ENCODE peak calls at places on chromosome 9, in seven cellular contexts. G, N, K, E, Y, A and C are unnamed samples.

GRCh38 chr9:70639853-70640814 is 225.7 kb upstream of the KLF9 start:
- DNase-seq in G (peak; percentile 36), N (peak; percentile 66), K (peak; percentile 22), E (no peak), Y (no peak), A (peak; percentile 89), C (no peak)

GRCh38 chr9:1303911-1304310 is 253.8 kb downstream of the DMRT2 start:
- DNase-seq in G (no peak), N (no peak), K (no peak), E (no peak), Y (no peak), A (no peak), C (no peak)

GRCh38 chr9:6086006-6086655 is 70.7 kb upstream of the RANBP6 start:
- DNase-seq in G (peak; percentile 60), N (no peak), K (no peak), E (no peak), Y (no peak), A (no peak), C (no peak)

GRCh38 chr9:109733690-109734089 is 46.3 kb upstream of the PALM2AKAP2 start:
- DNase-seq in G (no peak), N (peak; percentile 35), K (no peak), E (no peak), Y (no peak), A (peak; percentile 91), C (no peak)

GRCh38 chr9:87035868-87036267 is 88.6 kb upstream of the GAS1 start:
- DNase-seq in G (no peak), N (no peak), K (no peak), E (no peak), Y (no peak), A (no peak), C (no peak)

GRCh38 chr9:119184265-119184936 is 184.8 kb downstream of the BRINP1 start:
- DNase-seq in G (no peak), N (no peak), K (no peak), E (no peak), Y (no peak), A (no peak), C (no peak)

GRCh38 chr9:93304574-93305496 is 120.9 kb downstream of the WNK2 start:
- DNase-seq in G (peak; percentile 67), N (peak; percentile 43), K (no peak), E (no peak), Y (no peak), A (peak; percentile 75), C (no peak)

GRCh38 chr9:69579749-69580581 is 92.2 kb downstream of the APBA1 start:
- DNase-seq in G (no peak), N (peak; percentile 80), K (no peak), E (no peak), Y (no peak), A (no peak), C (no peak)

GRCh38 chr9:38388283-38389223 is 3.9 kb upstream of the ALDH1B1 start:
- DNase-seq in G (no peak), N (no peak), K (no peak), E (no peak), Y (no peak), A (peak; percentile 83), C (no peak)

GRCh38 chr9:33852216-33852826 is 35.4 kb downstream of the UBE2R2 start:
- DNase-seq in G (peak; percentile 74), N (peak; percentile 74), K (peak; percentile 43), E (peak; percentile 50), Y (no peak), A (peak; percentile 73), C (peak; percentile 20)

GRCh38 chr9:2613730-2614271 is 7.8 kb upstream of the VLDLR start:
- DNase-seq in G (no peak), N (no peak), K (no peak), E (no peak), Y (no peak), A (no peak), C (no peak)

GRCh38 chr9:22211588-22212360 is 202.7 kb upstream of the CDKN2B start:
- DNase-seq in G (no peak), N (no peak), K (peak; percentile 79), E (no peak), Y (no peak), A (peak; percentile 94), C (no peak)

GRCh38 chr9:89342948-89343347 is 24.6 kb downstream of the SECISBP2 start:
- DNase-seq in G (no peak), N (no peak), K (no peak), E (no peak), Y (no peak), A (no peak), C (no peak)

GRCh38 chr9:33748633-33749304 is 46.6 kb upstream of the PRSS3 start:
- DNase-seq in G (no peak), N (peak; percentile 42), K (no peak), E (peak; percentile 60), Y (no peak), A (no peak), C (no peak)

GRCh38 chr9:93255994-93256877 is 72.3 kb downstream of the WNK2 start:
- DNase-seq in G (no peak), N (no peak), K (no peak), E (no peak), Y (no peak), A (no peak), C (no peak)

GRCh38 chr9:86503281-86503680 is 149.1 kb upstream of the TUT7 start:
- DNase-seq in G (no peak), N (no peak), K (no peak), E (no peak), Y (no peak), A (no peak), C (no peak)

GRCh38 chr9:120365386-120365785 is 214.6 kb downstream of the CDK5RAP2 start:
- DNase-seq in G (no peak), N (no peak), K (no peak), E (no peak), Y (no peak), A (no peak), C (no peak)

GRCh38 chr9:91033802-91034201 is 232.2 kb downstream of the SYK start:
- DNase-seq in G (peak; percentile 74), N (peak; percentile 33), K (peak; percentile 4), E (peak; percentile 67), Y (no peak), A (no peak), C (no peak)

GRCh38 chr9:13524245-13524644 is 244.8 kb upstream of the MPDZ start:
- DNase-seq in G (no peak), N (no peak), K (no peak), E (no peak), Y (no peak), A (peak; percentile 6), C (no peak)

GRCh38 chr9:84002344-84002743 is 21.7 kb downstream of the RMI1 start:
- DNase-seq in G (no peak), N (peak; percentile 58), K (no peak), E (no peak), Y (no peak), A (peak; percentile 27), C (no peak)

GRCh38 chr9:96318921-96319560 is 17.1 kb upstream of the HSD17B3 start:
- DNase-seq in G (no peak), N (no peak), K (no peak), E (no peak), Y (no peak), A (no peak), C (no peak)

DNA sequence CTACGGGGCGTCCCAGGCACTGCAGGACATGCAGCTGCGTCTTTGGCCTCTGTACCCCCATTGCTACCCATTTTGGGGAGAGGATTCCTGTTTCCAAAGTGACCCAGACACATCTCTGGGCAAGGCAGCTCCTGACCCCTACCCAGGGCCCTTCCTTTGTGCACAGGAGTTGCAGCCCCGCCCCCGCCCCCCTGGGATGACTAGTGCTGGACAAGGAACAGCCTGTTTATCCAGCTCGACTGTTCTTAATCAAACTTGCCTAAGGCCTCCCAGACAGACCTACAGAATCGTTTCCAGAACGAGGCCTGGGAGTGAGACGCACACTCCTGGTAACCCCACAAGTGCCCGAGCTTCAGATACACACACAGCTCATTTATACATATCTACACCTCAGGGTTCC is 13.2 kb downstream of the DIPK1B start:
- DNase-seq in G (no peak), N (peak; percentile 49), K (no peak), E (no peak), Y (no peak), A (peak; percentile 83), C (no peak)
- H3K4me3 ChIP-seq in G (peak overlapping the region; percentile 100), N (no peak overlapping the region), K (peak overlapping the region; percentile 93), E (no peak overlapping the region), Y (no peak overlapping the region), A (peak overlapping the region; percentile 85), C (no peak overlapping the region)

GRCh38 chr9:81680506-81680905 is 8.8 kb downstream of the TLE1 start:
- DNase-seq in G (no peak), N (no peak), K (no peak), E (no peak), Y (no peak), A (no peak), C (no peak)
- H3K4me1 ChIP-seq in G (no peaks in the 10 kb centered on the region), N (peaks cover 7% of the 10 kb centered on the region), K (no peaks in the 10 kb centered on the region), E (peaks cover 6% of the 10 kb centered on the region), Y (peaks cover 6% of the 10 kb centered on the region), A (peaks cover 26% of the 10 kb centered on the region), C (no peaks in the 10 kb centered on the region)

GRCh38 chr9:135655317-135656003 is 7.6 kb upstream of the LCN9 start:
- DNase-seq in G (no peak), N (no peak), K (no peak), E (no peak), Y (no peak), A (no peak), C (no peak)
- H3K9me3 ChIP-seq in G (no peaks in the 10 kb centered on the region), N (no peaks in the 10 kb centered on the region), K (no peaks in the 10 kb centered on the region), E (no peaks in the 10 kb centered on the region), Y (no peaks in the 10 kb centered on the region), A (no peaks in the 10 kb centered on the region), C (no peaks in the 10 kb centered on the region)

DNA sequence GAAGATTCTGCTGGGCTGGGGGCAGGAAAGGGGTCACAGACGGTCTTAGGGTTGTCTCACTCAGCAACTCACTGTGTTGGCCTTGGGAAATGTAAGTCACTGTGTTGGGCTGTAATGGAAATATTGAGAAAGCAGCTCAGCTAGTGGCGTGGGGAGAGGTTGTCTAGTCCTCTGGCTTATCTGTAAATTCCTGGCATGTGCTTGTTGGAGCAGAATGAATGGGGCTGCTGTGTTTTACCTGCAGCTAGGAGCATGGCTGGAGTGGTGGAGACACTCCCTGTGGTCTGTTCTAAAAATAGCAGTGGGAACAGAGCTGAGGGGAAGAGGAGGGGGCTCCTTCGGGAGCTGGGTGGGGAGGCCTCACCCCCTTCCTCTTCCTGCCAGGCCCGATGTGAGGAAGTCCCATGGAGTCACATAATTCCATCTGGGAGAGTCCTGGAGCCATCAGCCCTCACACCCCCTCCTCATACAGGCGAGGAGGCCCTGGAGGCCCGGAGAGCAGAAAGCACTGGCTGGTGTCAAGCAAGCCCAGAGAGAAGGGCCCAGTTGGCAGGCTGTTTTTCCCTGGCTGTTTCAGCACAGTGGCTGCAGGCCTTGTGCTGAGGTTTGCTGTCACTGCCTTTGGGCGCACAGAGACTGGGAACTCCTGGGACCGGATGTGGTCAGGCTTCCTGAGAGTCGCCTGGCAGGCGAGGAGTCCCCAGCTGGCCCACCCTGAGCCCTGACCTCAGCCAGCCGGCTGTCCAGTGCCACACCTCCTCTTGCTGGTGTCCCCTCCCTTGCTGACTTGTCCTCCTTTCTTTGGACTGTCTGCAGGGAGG is 84.9 kb downstream of the RGS3 start:
- DNase-seq in G (peak; percentile 22), N (no peak), K (no peak), E (no peak), Y (peak; percentile 25), A (peak; percentile 43), C (no peak)
- H3K4me3 ChIP-seq in G (no peak overlapping the region), N (no peak overlapping the region), K (no peak overlapping the region), E (no peak overlapping the region), Y (no peak overlapping the region), A (no peak overlapping the region), C (no peak overlapping the region)

DNA sequence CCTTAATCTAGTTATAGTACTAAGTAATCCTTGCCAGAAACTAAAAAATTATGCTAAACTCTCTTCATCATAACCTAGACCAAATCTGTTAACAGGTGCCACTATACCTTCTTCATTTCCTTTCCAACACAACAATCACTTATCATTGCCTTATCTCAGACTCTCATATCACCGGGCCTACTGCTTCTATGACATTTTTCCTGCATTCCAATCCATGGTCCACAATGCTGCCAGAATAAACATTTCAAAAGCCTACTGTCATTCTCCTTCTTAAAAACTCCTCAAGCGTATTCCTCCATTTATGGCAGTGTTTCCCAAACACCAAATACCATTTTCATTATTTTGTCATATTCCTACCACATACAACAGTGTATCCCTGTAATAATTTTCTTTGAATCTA is 6.5 kb downstream of the PPP6C start:
- DNase-seq in G (no peak), N (no peak), K (no peak), E (no peak), Y (no peak), A (no peak), C (no peak)
- H3K4me1 ChIP-seq in G (peaks cover 12% of the 10 kb centered on the region), N (peaks cover 5% of the 10 kb centered on the region), K (peaks cover 7% of the 10 kb centered on the region), E (peaks cover 70% of the 10 kb centered on the region), Y (no peaks in the 10 kb centered on the region), A (peaks cover 36% of the 10 kb centered on the region), C (peaks cover 8% of the 10 kb centered on the region)